ENCODE peak calls at places on chromosomes 13 and 19, in eight cellular contexts. F is bronchial epithelial cell; K is NCI-H2107; W is activated CD8-positive, alpha-beta memory T cell treated with anti-CD3 and anti-CD28 coated beads for 1 hour; V is midbrain; L is pancreas; C is heart right ventricle; H is Calu3. A is an unnamed sample.

GRCh38 chr19:36837525-36837901 is 674 bp downstream of the ZNF790 start:
- DNase-seq in F (peak; percentile 21), C (no peak), V (no peak), K (no peak), L (no peak), W (no peak), H (no peak), A (no peak)

GRCh38 chr13:61410669-61411297 is 4.9 kb downstream of the PCDH20 start:
- DNase-seq in H (no peak), K (no peak), F (peak; percentile 36), W (no peak), C (no peak), V (peak; percentile 29), L (no peak), A (peak; percentile 17)

GRCh38 chr13:88590574-88590973 is 919.4 kb downstream of the SLITRK5 start:
- DNase-seq in H (no peak), V (no peak), W (no peak), F (no peak), K (no peak), L (no peak), C (no peak), A (no peak)

GRCh38 chr13:45119469-45119989 is 781 bp upstream of the GTF2F2 start:
- DNase-seq in L (no peak), C (no peak), V (peak; percentile 59), K (no peak), W (peak; percentile 40), H (no peak), F (peak; percentile 28), A (peak; percentile 64)

GRCh38 chr19:39211731-39212376 is 7.8 kb upstream of the SYCN start:
- DNase-seq in K (no peak), C (no peak), L (no peak), W (no peak), V (no peak), F (no peak), H (no peak), A (peak; percentile 47)

GRCh38 chr13:20465218-20465879 is 60.3 kb downstream of the CRYL1 start:
- DNase-seq in C (no peak), F (peak; percentile 45), L (no peak), K (peak; percentile 1), W (no peak), H (no peak), V (peak; percentile 18), A (no peak)

GRCh38 chr19:3838661-3839060 is 30.2 kb downstream of the ZFR2 start:
- DNase-seq in K (no peak), F (no peak), W (no peak), H (no peak), L (no peak), V (no peak), C (no peak), A (no peak)

GRCh38 chr13:80161896-80162295 is 179.0 kb downstream of the SPRY2 start:
- DNase-seq in F (no peak), V (no peak), C (no peak), H (no peak), K (no peak), W (no peak), L (no peak), A (no peak)

GRCh38 chr19:50204081-50204428 is 633 bp downstream of the MYH14 start:
- DNase-seq in F (no peak), H (no peak), V (no peak), K (no peak), C (no peak), W (no peak), L (no peak), A (no peak)

GRCh38 chr13:39909634-39910033 is 254.2 kb downstream of the COG6 start:
- DNase-seq in C (no peak), H (no peak), L (no peak), V (no peak), K (no peak), W (no peak), F (no peak), A (no peak)

GRCh38 chr19:6616011-6616410 is 25.1 kb upstream of the CD70 start:
- DNase-seq in H (no peak), K (no peak), C (no peak), V (no peak), L (no peak), W (no peak), F (peak; percentile 78), A (peak; percentile 79)

GRCh38 chr13:75947448-75947847 is 311.3 kb downstream of the LMO7 start:
- DNase-seq in K (no peak), V (no peak), L (no peak), H (no peak), F (no peak), C (no peak), W (no peak), A (no peak)

GRCh38 chr13:95485518-95486144 is 66.9 kb upstream of the CLDN10 start:
- DNase-seq in F (peak; percentile 90), L (no peak), W (no peak), C (no peak), H (no peak), K (no peak), V (no peak), A (no peak)

GRCh38 chr13:98035373-98035772 is 81.9 kb downstream of the IPO5 start:
- DNase-seq in H (no peak), F (no peak), K (no peak), C (no peak), W (no peak), V (no peak), L (no peak), A (no peak)

GRCh38 chr19:41951686-41952172 is 7.4 kb downstream of the RABAC1 start:
- DNase-seq in H (peak; percentile 89), V (peak; percentile 70), C (peak; percentile 82), L (peak; percentile 63), W (peak; percentile 78), F (peak; percentile 61), K (peak; percentile 53), A (peak; percentile 55)

GRCh38 chr19:54430306-54431254 is 15.3 kb downstream of the TTYH1 start:
- DNase-seq in H (peak; percentile 80), V (peak; percentile 65), K (no peak), F (no peak), C (peak; percentile 72), L (peak; percentile 64), W (no peak), A (no peak)

GRCh38 chr19:48554385-48555091 is 2.6 kb downstream of the SULT2B1 start:
- DNase-seq in L (peak; percentile 18), H (no peak), C (no peak), K (no peak), W (no peak), V (no peak), F (no peak), A (no peak)

GRCh38 chr19:16334421-16334820 is 9.8 kb downstream of the KLF2 start:
- DNase-seq in H (no peak), F (no peak), K (no peak), C (no peak), W (no peak), V (no peak), L (no peak), A (peak; percentile 28)

GRCh38 chr19:46402725-46403124 is 10.6 kb downstream of the CCDC8 start:
- DNase-seq in C (no peak), W (no peak), H (no peak), F (no peak), V (no peak), K (no peak), L (no peak), A (no peak)

GRCh38 chr19:55486971-55487883 is 1.0 kb upstream of the SSC5D start:
- DNase-seq in V (no peak), F (peak; percentile 66), W (no peak), K (no peak), L (no peak), H (no peak), C (no peak), A (peak; percentile 69)

GRCh38 chr13:69751259-69751658 is 356.4 kb upstream of the ATXN8OS start:
- DNase-seq in C (no peak), K (no peak), L (no peak), F (no peak), W (no peak), H (no peak), V (no peak), A (no peak)

GRCh38 chr13:110775576-110775975 is 62.1 kb downstream of the ING1 start:
- DNase-seq in V (no peak), L (no peak), C (no peak), K (no peak), W (no peak), F (no peak), H (no peak), A (no peak)

GRCh38 chr19:28239270-28239669 is 973.7 kb downstream of the UQCRFS1 start:
- DNase-seq in C (no peak), W (no peak), K (no peak), V (no peak), H (no peak), L (no peak), F (no peak), A (peak; percentile 40)